ENCODE peak calls at places on chromosomes 6 and 20, in four cellular contexts. T, E, B and G are unnamed samples.

GRCh38 chr6:118565317-118565960 is 17.3 kb downstream of the PLN start:
- DNase-seq in B (peak; percentile 65), E (no peak), T (peak; percentile 36), G (peak; percentile 9)

GRCh38 chr6:28277746-28278145 is 3.6 kb upstream of the PGBD1 start:
- DNase-seq in E (no peak), T (no peak), B (no peak), G (no peak)

GRCh38 chr6:43947860-43948259 is 177.8 kb downstream of the VEGFA start:
- DNase-seq in B (no peak), E (no peak), T (no peak), G (no peak)

GRCh38 chr6:24858154-24858801 is 59.6 kb upstream of the ARMH2 start:
- DNase-seq in T (no peak), E (no peak), B (peak; percentile 41), G (no peak)

GRCh38 chr6:113857565-113858066 is 471 bp downstream of the MARCKS start:
- DNase-seq in E (no peak), T (no peak), B (no peak), G (no peak)

GRCh38 chr6:6688951-6689350 is 100.4 kb downstream of the LY86 start:
- DNase-seq in E (no peak), T (no peak), B (no peak), G (no peak)

GRCh38 chr6:12033770-12034169 is 21.7 kb downstream of the HIVEP1 start:
- DNase-seq in T (no peak), E (no peak), B (no peak), G (no peak)

GRCh38 chr6:71908162-71908765 is 21.9 kb downstream of the RIMS1 start:
- DNase-seq in B (peak; percentile 16), E (no peak), T (no peak), G (no peak)

GRCh38 chr6:108114861-108115597 is 40.5 kb upstream of the OSTM1 start:
- DNase-seq in T (no peak), B (no peak), E (no peak), G (no peak)

GRCh38 chr20:37987602-37988290 is 45.5 kb downstream of the TTI1 start:
- DNase-seq in B (no peak), T (no peak), E (no peak), G (no peak)

GRCh38 chr20:62977613-62978558 is 25.4 kb downstream of the SLC17A9 start:
- DNase-seq in T (no peak), B (peak; percentile 71), E (no peak), G (no peak)

GRCh38 chr6:8194499-8194898 is 92.2 kb upstream of the EEF1E1 start:
- DNase-seq in T (no peak), B (no peak), E (no peak), G (no peak)

GRCh38 chr6:44342489-44342888 is at the start of gene SPATS1:
- DNase-seq in E (no peak), T (no peak), B (no peak), G (no peak)

GRCh38 chr6:84066536-84066935 is 33.0 kb downstream of the MRAP2 start:
- DNase-seq in E (no peak), T (no peak), B (no peak), G (no peak)

GRCh38 chr6:149443411-149444181 is 41.2 kb downstream of the ZC3H12D start:
- DNase-seq in T (no peak), B (no peak), E (no peak), G (no peak)

GRCh38 chr6:131923356-131923755 is 27.8 kb downstream of the CCN2 start:
- DNase-seq in E (no peak), T (peak; percentile 80), B (no peak), G (peak; percentile 65)

GRCh38 chr6:140979642-140980091 is 1153.1 kb upstream of the GJE1 start:
- DNase-seq in E (no peak), B (no peak), T (no peak), G (no peak)

GRCh38 chr6:90079555-90080490 is 185.6 kb downstream of the GJA10 start:
- DNase-seq in B (no peak), E (no peak), T (no peak), G (no peak)

GRCh38 chr20:59632426-59633113 is 28.2 kb downstream of the PHACTR3 start:
- DNase-seq in E (no peak), T (no peak), B (no peak), G (no peak)

GRCh38 chr20:47688385-47689381 is 96.6 kb downstream of the SULF2 start:
- DNase-seq in E (no peak), T (no peak), B (no peak), G (peak; percentile 88)

GRCh38 chr20:10430000-10430466 is 4.0 kb downstream of the MKKS start:
- DNase-seq in T (peak; percentile 80), B (no peak), E (no peak), G (no peak)

GRCh38 chr20:36491901-36492617 is 49.3 kb upstream of the MYL9 start:
- DNase-seq in E (no peak), T (no peak), B (no peak), G (no peak)

GRCh38 chr6:135493218-135493961 is 4.2 kb downstream of the AHI1 start:
- DNase-seq in T (no peak), B (no peak), E (no peak), G (no peak)

GRCh38 chr20:1816384-1817381 is 78.5 kb upstream of the SIRPA start:
- DNase-seq in B (no peak), T (no peak), E (no peak), G (no peak)

GRCh38 chr6:44057931-44058616 is 69.2 kb downstream of the MRPL14 start:
- DNase-seq in E (no peak), B (no peak), T (no peak), G (no peak)

GRCh38 chr6:32689531-32690505 is 23.4 kb upstream of the HLA-DQB1 start:
- DNase-seq in E (no peak), T (no peak), B (peak; percentile 79), G (no peak)
- TF ChIP-seq SUZ12 in E (no peak), T (no peak), B (no peak), G (no peak)

GRCh38 chr20:45943613-45944012 is 9.1 kb downstream of the PCIF1 start:
- DNase-seq in T (no peak), E (no peak), B (no peak), G (no peak)
- TF ChIP-seq ZNF274 in T (no peak), E (no peak), B (no peak), G (no peak)

GRCh38 chr6:116218172-116218633 is 35.7 kb downstream of the TSPYL4 start:
- DNase-seq in E (no peak), B (no peak), T (no peak), G (no peak)
- TF ChIP-seq SUZ12 in E (no peak), B (no peak), T (no peak), G (no peak)

GRCh38 chr6:130575971-130576370 is 210.2 kb downstream of the TMEM200A start:
- DNase-seq in E (no peak), B (peak; percentile 87), T (peak; percentile 15), G (no peak)
- TF ChIP-seq ZNF274 in E (no peak), B (no peak), T (no peak), G (no peak)

DNA sequence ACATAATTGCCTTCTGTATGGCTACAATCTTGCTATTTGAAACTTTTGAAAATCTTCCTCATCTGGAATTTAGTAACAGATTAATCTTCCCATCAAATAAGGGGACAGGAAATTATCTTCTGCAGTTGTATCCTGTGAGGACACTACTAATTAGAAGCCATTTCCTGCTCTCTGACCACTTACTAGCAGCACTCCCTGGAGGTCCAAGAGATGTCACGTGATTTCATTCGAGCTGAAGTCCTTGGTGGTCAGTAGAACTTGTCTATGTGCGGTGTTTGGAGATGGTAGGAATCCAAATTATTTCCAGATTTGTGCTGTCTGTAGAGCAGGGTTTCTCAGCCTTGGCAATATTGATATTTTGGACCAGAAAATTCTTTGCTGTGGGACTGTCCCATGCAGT is 202.5 kb downstream of the TFAP2B start:
- DNase-seq in B (no peak), T (no peak), E (no peak), G (no peak)
- TF ChIP-seq SUZ12 in B (no peak), T (no peak), E (no peak), G (no peak)

GRCh38 chr6:150667977-150668716 is 68.5 kb downstream of the PLEKHG1 start:
- DNase-seq in E (no peak), T (peak; percentile 86), B (no peak), G (no peak)
- TF ChIP-seq ZNF274 in E (no peak), T (no peak), B (no peak), G (no peak)

DNA sequence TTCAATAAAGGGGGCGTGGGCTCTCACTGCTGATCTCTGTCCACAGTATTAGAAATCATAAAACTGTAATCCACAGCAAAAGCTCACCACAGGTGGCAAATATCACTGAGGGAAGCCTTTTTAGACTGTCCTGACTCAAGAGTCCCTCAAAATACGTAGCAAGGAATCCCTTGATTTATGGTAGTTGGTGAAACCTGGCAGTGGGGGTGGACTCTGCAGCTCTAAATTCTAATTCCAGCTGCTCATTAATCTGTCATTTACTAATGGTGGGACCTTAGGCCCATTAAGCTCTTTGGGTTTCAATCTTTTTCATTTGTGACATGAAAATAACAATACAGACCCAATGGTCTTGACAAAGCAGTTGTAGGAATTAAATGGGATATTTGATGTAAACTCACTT is 32.3 kb downstream of the GMDS start:
- DNase-seq in B (no peak), E (no peak), T (no peak), G (no peak)
- TF ChIP-seq SUZ12 in B (no peak), E (no peak), T (no peak), G (no peak)

GRCh38 chr6:10256113-10256690 is 158.7 kb downstream of the TFAP2A start:
- DNase-seq in E (no peak), T (no peak), B (no peak), G (no peak)
- TF ChIP-seq ZNF274 in E (no peak), T (no peak), B (no peak), G (no peak)

DNA sequence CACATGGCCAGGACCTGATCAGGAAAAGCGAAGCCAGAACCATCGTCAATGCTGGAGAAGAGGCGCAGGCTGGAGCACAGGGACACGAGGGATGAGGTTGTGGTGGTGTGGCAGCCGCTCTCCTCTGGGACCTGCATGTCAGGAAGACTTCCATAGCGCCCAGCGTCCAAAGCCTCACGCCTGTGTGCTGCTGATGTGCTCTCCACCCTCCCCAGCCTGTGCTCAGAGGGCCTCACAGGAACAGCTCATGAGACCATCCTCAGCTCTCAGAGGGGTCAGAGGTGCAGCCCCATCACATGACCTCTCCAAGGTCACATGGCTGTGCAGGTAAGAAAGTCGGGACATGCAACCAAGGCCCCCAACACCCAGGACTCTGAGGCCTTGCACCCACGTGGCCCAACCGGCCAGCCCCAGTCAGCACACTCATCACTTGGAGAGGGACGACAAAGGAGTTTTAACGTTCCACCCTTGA is 84.4 kb downstream of the NINL start:
- DNase-seq in T (no peak), B (no peak), E (no peak), G (no peak)
- TF ChIP-seq SUZ12 in T (no peak), B (no peak), E (no peak), G (no peak)

GRCh38 chr6:152720964-152721363 is 23.3 kb downstream of the MYCT1 start:
- DNase-seq in E (no peak), B (no peak), T (no peak), G (no peak)

GRCh38 chr6:152723398-152723797 is 25.7 kb downstream of the MYCT1 start:
- DNase-seq in T (no peak), B (no peak), E (no peak), G (no peak)

GRCh38 chr6:152727507-152727906 is 23.1 kb upstream of the VIP start:
- DNase-seq in T (no peak), B (no peak), E (no peak), G (no peak)

GRCh38 chr6:152726313-152726712 is 24.3 kb upstream of the VIP start:
- DNase-seq in B (no peak), E (no peak), T (no peak), G (no peak)

GRCh38 chr6:152721956-152722355 is 24.3 kb downstream of the MYCT1 start:
- DNase-seq in E (no peak), T (no peak), B (no peak), G (no peak)
- TF ChIP-seq ZNF274 in E (no peak), T (no peak), B (no peak), G (no peak)